ENCODE peak calls at places on chromosomes 16 and 17, in four cellular contexts. One of them, this sample, is unnamed. For H3F3A, the result is how much of the 10 kb centered on the place peaks cover.

GRCh38 chr16:8850279-8850885 is 18.4 kb downstream of the CARHSP1 start:
- DNase-seq in neural progenitor cell: no peak
- DNase-seq in PC-9: peak
- DNase-seq in GM23338: no peak
- DNase-seq in this sample: peak

GRCh38 chr17:17952691-17953090 is 19.5 kb downstream of the TOM1L2 start:
- DNase-seq in neural progenitor cell: no peak
- DNase-seq in PC-9: no peak
- DNase-seq in GM23338: peak
- DNase-seq in this sample: no peak

GRCh38 chr16:50114357-50115129 is 38.6 kb upstream of the TENT4B start:
- DNase-seq in neural progenitor cell: no peak
- DNase-seq in PC-9: peak
- DNase-seq in GM23338: peak
- DNase-seq in this sample: peak

GRCh38 chr16:71610936-71611871 is 14.8 kb upstream of the MARVELD3 start:
- DNase-seq in neural progenitor cell: peak
- DNase-seq in PC-9: peak
- DNase-seq in GM23338: peak
- DNase-seq in this sample: peak

GRCh38 chr17:3558603-3559269 is 1.1 kb upstream of the TRPV3 start:
- DNase-seq in neural progenitor cell: no peak
- DNase-seq in PC-9: peak
- DNase-seq in GM23338: no peak
- DNase-seq in this sample: peak

GRCh38 chr17:43830510-43831145 is 2.3 kb downstream of the MPP3 start:
- DNase-seq in neural progenitor cell: no peak
- DNase-seq in PC-9: no peak
- DNase-seq in GM23338: no peak
- DNase-seq in this sample: no peak

GRCh38 chr16:56282455-56282854 is 91.2 kb downstream of the GNAO1 start:
- DNase-seq in neural progenitor cell: no peak
- DNase-seq in PC-9: no peak
- DNase-seq in GM23338: no peak
- DNase-seq in this sample: no peak

GRCh38 chr17:10758062-10758461 is 28.2 kb upstream of the TMEM220 start:
- DNase-seq in neural progenitor cell: no peak
- DNase-seq in PC-9: no peak
- DNase-seq in GM23338: no peak
- DNase-seq in this sample: no peak

GRCh38 chr17:63692195-63692816 is 7.6 kb downstream of the LIMD2 start:
- DNase-seq in neural progenitor cell: no peak
- DNase-seq in PC-9: no peak
- DNase-seq in GM23338: no peak
- DNase-seq in this sample: no peak

GRCh38 chr16:14026572-14026971 is 44.5 kb upstream of the MRTFB start:
- DNase-seq in neural progenitor cell: no peak
- DNase-seq in PC-9: no peak
- DNase-seq in GM23338: no peak
- DNase-seq in this sample: no peak

GRCh38 chr16:13005836-13006235 is 104.4 kb downstream of the SHISA9 start:
- DNase-seq in neural progenitor cell: no peak
- DNase-seq in PC-9: no peak
- DNase-seq in GM23338: no peak
- DNase-seq in this sample: no peak

GRCh38 chr17:69654981-69655581 is 240.6 kb downstream of the MAP2K6 start:
- DNase-seq in neural progenitor cell: no peak
- DNase-seq in PC-9: no peak
- DNase-seq in GM23338: no peak
- DNase-seq in this sample: peak

GRCh38 chr17:17853811-17854527 is 17.2 kb upstream of the SREBF1 start:
- DNase-seq in neural progenitor cell: no peak
- DNase-seq in PC-9: no peak
- DNase-seq in GM23338: no peak
- DNase-seq in this sample: peak

GRCh38 chr17:57266842-57267241 is 10.5 kb downstream of the MSI2 start:
- DNase-seq in neural progenitor cell: no peak
- DNase-seq in PC-9: no peak
- DNase-seq in GM23338: no peak
- DNase-seq in this sample: no peak

GRCh38 chr16:73122604-73123386 is 74.9 kb upstream of the ZFHX3 start:
- DNase-seq in neural progenitor cell: no peak
- DNase-seq in PC-9: no peak
- DNase-seq in GM23338: no peak
- DNase-seq in this sample: no peak

GRCh38 chr16:28923652-28924398 is 1.2 kb downstream of the RABEP2 start:
- DNase-seq in neural progenitor cell: no peak
- DNase-seq in PC-9: no peak
- DNase-seq in GM23338: peak
- DNase-seq in this sample: no peak

GRCh38 chr17:17885029-17885351 is 48.2 kb upstream of the SREBF1 start:
- DNase-seq in neural progenitor cell: peak
- DNase-seq in PC-9: no peak
- DNase-seq in GM23338: peak
- DNase-seq in this sample: no peak

GRCh38 chr17:71878998-71879397 is 241.8 kb upstream of the SOX9 start:
- DNase-seq in neural progenitor cell: no peak
- DNase-seq in PC-9: no peak
- DNase-seq in GM23338: no peak
- DNase-seq in this sample: no peak

GRCh38 chr17:81666092-81666341 is 388 bp downstream of the OXLD1 start:
- DNase-seq in neural progenitor cell: peak
- DNase-seq in PC-9: no peak
- DNase-seq in GM23338: peak
- DNase-seq in this sample: no peak

GRCh38 chr17:27538156-27538955 is 82.1 kb downstream of the KSR1 start:
- DNase-seq in neural progenitor cell: no peak
- DNase-seq in PC-9: no peak
- DNase-seq in GM23338: no peak
- DNase-seq in this sample: no peak

GRCh38 chr17:27504188-27504995 is 48.1 kb downstream of the KSR1 start:
- DNase-seq in neural progenitor cell: no peak
- DNase-seq in PC-9: no peak
- DNase-seq in GM23338: no peak
- DNase-seq in this sample: no peak

DNA sequence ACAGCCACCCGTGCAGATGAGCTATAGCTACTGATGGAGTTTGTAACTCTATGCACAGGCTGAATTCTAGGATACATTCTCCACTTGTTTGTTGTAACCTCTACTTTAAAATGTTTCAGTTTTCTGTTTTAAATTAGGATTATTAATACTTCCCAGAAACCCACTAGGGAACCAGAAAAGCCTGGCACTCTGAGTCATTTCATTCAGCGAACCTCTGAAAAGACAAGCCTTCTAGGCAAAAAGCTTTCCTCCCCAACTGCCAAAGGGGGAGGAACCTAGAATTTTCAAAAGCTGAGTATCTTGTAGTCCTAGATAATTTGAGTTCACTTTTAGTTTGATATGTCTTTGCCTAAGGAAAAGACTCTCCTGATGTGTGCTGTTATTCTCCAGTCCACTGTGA is 43.2 kb downstream of the GOSR1 start:
- DNase-seq in neural progenitor cell: no peak
- DNase-seq in PC-9: no peak
- DNase-seq in GM23338: no peak
- DNase-seq in this sample: no peak
- H3F3A ChIP-seq in neural progenitor cell: under half
- H3F3A ChIP-seq in PC-9: under half
- H3F3A ChIP-seq in GM23338: under half
- H3F3A ChIP-seq in this sample: under half

GRCh38 chr17:14052886-14053615 is 16.3 kb upstream of the COX10 start:
- DNase-seq in neural progenitor cell: no peak
- DNase-seq in PC-9: no peak
- DNase-seq in GM23338: no peak
- DNase-seq in this sample: no peak

GRCh38 chr17:14060706-14061105 is 8.6 kb upstream of the COX10 start:
- DNase-seq in neural progenitor cell: no peak
- DNase-seq in PC-9: no peak
- DNase-seq in GM23338: no peak
- DNase-seq in this sample: no peak

GRCh38 chr17:14058051-14058450 is 11.3 kb upstream of the COX10 start:
- DNase-seq in neural progenitor cell: no peak
- DNase-seq in PC-9: no peak
- DNase-seq in GM23338: no peak
- DNase-seq in this sample: no peak

GRCh38 chr17:14061666-14062560 is 7.4 kb upstream of the COX10 start:
- DNase-seq in neural progenitor cell: no peak
- DNase-seq in PC-9: peak
- DNase-seq in GM23338: peak
- DNase-seq in this sample: peak

GRCh38 chr17:14057591-14057990 is 11.7 kb upstream of the COX10 start:
- DNase-seq in neural progenitor cell: no peak
- DNase-seq in PC-9: no peak
- DNase-seq in GM23338: no peak
- DNase-seq in this sample: no peak
- H3K4me2 ChIP-seq in neural progenitor cell: no peak
- H3K4me2 ChIP-seq in PC-9: no peak
- H3K4me2 ChIP-seq in GM23338: no peak
- H3K4me2 ChIP-seq in this sample: no peak

GRCh38 chr17:78141437-78142112 is 4.6 kb upstream of the C17orf99 start:
- DNase-seq in neural progenitor cell: no peak
- DNase-seq in PC-9: no peak
- DNase-seq in GM23338: no peak
- DNase-seq in this sample: peak
- H3F3A ChIP-seq in neural progenitor cell: under half
- H3F3A ChIP-seq in PC-9: half or more
- H3F3A ChIP-seq in GM23338: under half
- H3F3A ChIP-seq in this sample: under half

DNA sequence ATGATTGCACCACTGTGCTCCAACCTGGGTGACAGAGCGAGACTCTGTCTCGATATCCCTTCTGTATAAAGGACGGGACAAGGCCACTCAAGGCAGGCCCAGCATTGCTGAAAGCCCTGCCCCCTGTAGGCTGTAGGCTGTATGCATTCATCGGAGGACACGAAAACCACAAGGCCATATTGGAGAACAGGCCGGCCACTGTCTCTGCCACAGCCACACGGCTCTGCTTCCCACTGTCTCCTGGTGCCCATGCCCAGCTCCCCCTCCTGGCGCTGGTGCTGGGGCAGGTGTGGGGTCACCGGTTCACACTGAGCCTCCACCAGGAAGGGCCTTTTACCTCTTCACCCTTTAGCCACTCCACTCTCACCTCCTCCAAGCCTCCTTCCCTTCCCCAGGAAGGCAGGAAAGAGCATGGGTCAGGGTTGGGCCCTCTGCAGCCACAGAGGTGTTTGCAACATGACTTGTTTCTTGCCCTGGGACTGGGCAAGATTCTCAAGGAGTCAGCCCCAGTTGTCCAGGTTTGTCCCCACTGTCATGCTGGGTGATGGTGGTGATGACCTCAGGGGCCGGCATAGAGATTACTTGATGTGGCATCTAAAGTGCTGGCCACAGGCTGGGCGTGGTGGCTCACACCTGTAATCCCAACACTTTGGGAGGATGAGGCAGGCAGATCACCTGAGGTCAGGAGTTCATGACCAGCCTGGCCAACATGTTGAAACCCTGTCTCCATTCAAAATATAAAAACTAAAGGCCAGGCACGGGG is 5.3 kb upstream of the NTN3 start:
- DNase-seq in neural progenitor cell: peak
- DNase-seq in PC-9: no peak
- DNase-seq in GM23338: peak
- DNase-seq in this sample: peak
- H3K4me2 ChIP-seq in neural progenitor cell: no peak
- H3K4me2 ChIP-seq in PC-9: no peak
- H3K4me2 ChIP-seq in GM23338: no peak
- H3K4me2 ChIP-seq in this sample: no peak